ENCODE peak calls at places on chromosomes 3 and 15, in five cellular contexts. L is breast epithelium, Q is HepG2, J is tibial artery, P is adrenal gland. M is an unnamed sample. For H3K9me3, the result is how much of the 10 kb centered on the place peaks cover.

GRCh38 chr15:39099524-39099923 is 481.4 kb upstream of the THBS1 start:
- DNase-seq in L (no peak), Q (no peak), J (no peak), P (no peak), M (no peak)

GRCh38 chr3:72134989-72135451 is 350.1 kb upstream of the PROK2 start:
- DNase-seq in L (no peak), Q (no peak), J (no peak), P (no peak), M (no peak)

GRCh38 chr3:79424811-79425210 is 343.0 kb downstream of the ROBO1 start:
- DNase-seq in L (no peak), Q (no peak), J (no peak), P (no peak), M (no peak)

GRCh38 chr3:184050217-184050847 is 2.5 kb upstream of the HTR3C start:
- DNase-seq in L (no peak), Q (no peak), J (no peak), P (no peak), M (no peak)

GRCh38 chr3:43996379-43997301 is 245.0 kb upstream of the TOPAZ1 start:
- DNase-seq in L (no peak), Q (no peak), J (no peak), P (no peak), M (no peak)

GRCh38 chr15:56984681-56985515 is 66.5 kb downstream of the TCF12 start:
- DNase-seq in L (no peak), Q (no peak), J (no peak), P (no peak), M (no peak)

GRCh38 chr3:62876064-62876463 is 848 bp upstream of the CADPS start:
- DNase-seq in L (no peak), Q (peak), J (no peak), P (peak), M (peak)

GRCh38 chr15:62941719-62942118 is 100.8 kb upstream of the TPM1 start:
- DNase-seq in L (no peak), Q (no peak), J (no peak), P (no peak), M (no peak)

GRCh38 chr15:67578020-67578600 is 35.6 kb downstream of the MAP2K5 start:
- DNase-seq in L (no peak), Q (no peak), J (no peak), P (peak), M (no peak)

GRCh38 chr3:159151130-159151529 is 349.3 kb downstream of the MFSD1 start:
- DNase-seq in L (no peak), Q (no peak), J (no peak), P (no peak), M (no peak)

GRCh38 chr15:70770863-70771262 is 7.5 kb upstream of the UACA start:
- DNase-seq in L (no peak), Q (no peak), J (no peak), P (no peak), M (no peak)

GRCh38 chr15:99568548-99569352 is 3.0 kb downstream of the MEF2A start:
- DNase-seq in L (no peak), Q (no peak), J (no peak), P (no peak), M (no peak)

GRCh38 chr3:11349466-11349865 is 77.3 kb downstream of the ATG7 start:
- DNase-seq in L (no peak), Q (no peak), J (no peak), P (no peak), M (no peak)

GRCh38 chr3:9778102-9778501 is 8.4 kb upstream of the CAMK1 start:
- DNase-seq in L (no peak), Q (no peak), J (no peak), P (peak), M (no peak)

GRCh38 chr15:78345726-78346125 is 5.6 kb downstream of the CRABP1 start:
- DNase-seq in L (no peak), Q (no peak), J (no peak), P (no peak), M (no peak)

GRCh38 chr3:123096701-123097100 is 29.9 kb downstream of the PDIA5 start:
- DNase-seq in L (no peak), Q (no peak), J (no peak), P (peak), M (peak)

GRCh38 chr3:112640333-112640863 is 545 bp downstream of the CCDC80 start:
- DNase-seq in L (no peak), Q (no peak), J (peak), P (peak), M (no peak)

GRCh38 chr3:123365450-123366143 is 83.3 kb downstream of the ADCY5 start:
- DNase-seq in L (no peak), Q (peak), J (no peak), P (no peak), M (no peak)

GRCh38 chr3:65425880-65426279 is 612.8 kb downstream of the MAGI1 start:
- DNase-seq in L (no peak), Q (peak), J (no peak), P (no peak), M (no peak)

GRCh38 chr15:67840747-67841634 is 1.1 kb upstream of the RNU6-1 start:
- DNase-seq in L (no peak), Q (peak), J (peak), P (no peak), M (peak)

GRCh38 chr3:66497982-66498671 is 2.7 kb downstream of the LRIG1 start:
- DNase-seq in L (no peak), Q (no peak), J (no peak), P (no peak), M (no peak)

GRCh38 chr3:66500575-66501482 is at the start of gene LRIG1:
- DNase-seq in L (peak), Q (peak), J (peak), P (peak), M (peak)

GRCh38 chr3:66498718-66499611 is 1.9 kb downstream of the LRIG1 start:
- DNase-seq in L (no peak), Q (no peak), J (peak), P (no peak), M (no peak)

GRCh38 chr3:66501483-66502266 is 853 bp upstream of the LRIG1 start:
- DNase-seq in L (no peak), Q (no peak), J (no peak), P (no peak), M (no peak)

GRCh38 chr3:66499881-66500574 is 794 bp downstream of the LRIG1 start:
- DNase-seq in L (peak), Q (no peak), J (no peak), P (peak), M (peak)
- H3K4me3 ChIP-seq in L (peak), Q (peak), J (peak), P (peak), M (peak)

DNA sequence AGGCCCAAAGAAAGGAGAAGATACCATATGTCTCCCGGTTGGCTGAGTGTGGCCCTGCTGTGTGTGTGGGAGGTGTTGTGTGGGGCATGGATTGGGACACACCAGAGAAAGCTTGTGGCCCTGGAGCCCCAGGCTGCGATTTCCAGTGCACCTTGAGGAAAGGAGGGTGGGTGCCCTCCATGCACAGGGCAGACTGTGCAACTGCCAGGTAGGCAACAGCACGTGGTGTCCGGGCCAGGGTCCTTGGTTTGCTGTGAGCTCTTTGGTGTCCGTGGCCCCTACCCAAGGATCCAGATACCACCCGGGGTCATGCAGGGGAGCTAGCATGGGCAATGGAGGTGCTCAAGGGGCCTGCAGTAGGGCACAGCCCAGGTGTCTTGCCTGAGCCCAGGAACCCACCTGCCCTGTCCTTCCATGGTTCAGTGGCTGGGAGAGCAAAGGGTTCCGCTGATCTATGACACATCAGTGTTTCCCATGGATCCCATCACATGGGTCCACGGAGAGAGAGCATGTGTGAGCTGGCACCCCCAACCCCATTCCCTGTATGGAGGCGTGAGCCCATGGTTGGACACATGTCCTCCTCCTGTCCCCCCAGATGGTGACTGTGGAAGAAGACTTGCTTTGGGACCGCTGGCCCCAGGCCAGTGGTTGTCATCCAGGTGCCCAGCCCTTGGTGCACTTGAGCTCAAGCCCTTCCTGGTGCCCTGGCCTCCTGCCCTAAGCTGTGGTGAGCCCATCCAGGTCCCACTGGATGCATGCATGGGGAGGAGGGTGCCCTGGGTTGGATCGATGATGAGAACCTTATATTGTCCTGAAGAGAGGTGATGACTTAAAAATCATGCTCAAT is 223.4 kb downstream of the SNRPN start:
- DNase-seq in L (peak), Q (no peak), J (peak), P (peak), M (peak)
- H3K9me3 ChIP-seq in L (half or more), Q (half or more), J (under half), P (under half), M (under half)

GRCh38 chr15:96053039-96054021 is 277.2 kb upstream of the NR2F2 start:
- DNase-seq in L (peak), Q (peak), J (no peak), P (peak), M (peak)
- H3K4me3 ChIP-seq in L (peak), Q (peak), J (no peak), P (no peak), M (peak)

GRCh38 chr3:32919920-32920319 is 31.5 kb upstream of the CCR4 start:
- DNase-seq in L (no peak), Q (no peak), J (no peak), P (no peak), M (no peak)
- H3K9me3 ChIP-seq in L (under half), Q (under half), J (under half), P (under half), M (under half)

DNA sequence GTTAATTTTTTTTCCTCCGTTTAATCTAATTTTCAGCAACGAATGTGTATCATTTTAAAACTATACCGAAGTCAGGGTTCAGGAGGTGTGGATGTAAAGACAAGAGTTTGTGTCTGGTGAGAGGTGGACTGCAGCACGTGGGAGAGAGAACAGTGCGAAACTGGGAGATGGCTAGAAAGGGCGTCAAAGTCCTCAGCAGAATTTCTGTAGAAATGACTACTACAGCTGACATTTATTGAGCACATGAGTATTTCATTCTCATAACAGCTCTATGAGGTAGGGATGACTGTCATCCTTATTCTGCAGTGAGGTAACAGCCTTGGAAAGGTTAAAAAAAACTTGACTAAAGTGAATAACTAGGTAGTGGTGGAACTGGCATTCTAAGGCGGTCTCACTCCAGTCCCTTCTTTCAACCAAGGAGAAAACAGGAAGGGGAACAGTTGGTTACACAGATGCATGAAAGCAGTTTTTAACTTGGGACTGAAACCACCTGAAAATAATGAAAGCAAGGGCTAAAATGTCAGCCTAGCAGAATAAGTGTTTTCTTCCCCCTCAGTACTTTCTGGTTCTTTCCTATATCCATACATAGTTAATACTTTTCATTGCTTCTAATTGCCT is 611 bp upstream of the AVEN start:
- DNase-seq in L (no peak), Q (no peak), J (no peak), P (no peak), M (no peak)
- H3K4me3 ChIP-seq in L (peak), Q (peak), J (peak), P (no peak), M (peak)

GRCh38 chr3:104514371-104514770 is 852.3 kb upstream of the ALCAM start:
- DNase-seq in L (no peak), Q (no peak), J (no peak), P (no peak), M (no peak)
- H3K9me3 ChIP-seq in L (under half), Q (under half), J (under half), P (under half), M (under half)

GRCh38 chr3:155581579-155581978 is 163.3 kb downstream of the PLCH1 start:
- DNase-seq in L (no peak), Q (no peak), J (no peak), P (no peak), M (no peak)
- H3K4me3 ChIP-seq in L (no peak), Q (no peak), J (no peak), P (no peak), M (no peak)